ENCODE peak calls at places on chromosomes 12 and 14, in eight cellular contexts. One of them, this sample, is unnamed.

GRCh38 chr14:22560638-22561365 is 28.2 kb downstream of the DAD1 start:
- DNase-seq in neural progenitor cell: no peak
- DNase-seq in OCI-LY7: no peak
- DNase-seq in hepatocyte: peak; percentile 77
- DNase-seq in PC-3: peak; percentile 32
- DNase-seq in GM23338: no peak
- DNase-seq in GM23248: no peak
- DNase-seq in HCT116: no peak
- DNase-seq in this sample: no peak

GRCh38 chr12:45674181-45674580 is 55.3 kb upstream of the ARID2 start:
- DNase-seq in neural progenitor cell: no peak
- DNase-seq in OCI-LY7: no peak
- DNase-seq in hepatocyte: no peak
- DNase-seq in PC-3: no peak
- DNase-seq in GM23338: no peak
- DNase-seq in GM23248: no peak
- DNase-seq in HCT116: no peak
- DNase-seq in this sample: no peak

GRCh38 chr14:68507544-68508081 is 285.3 kb downstream of the ZFP36L1 start:
- DNase-seq in neural progenitor cell: no peak
- DNase-seq in OCI-LY7: peak; percentile 43
- DNase-seq in hepatocyte: no peak
- DNase-seq in PC-3: no peak
- DNase-seq in GM23338: no peak
- DNase-seq in GM23248: no peak
- DNase-seq in HCT116: no peak
- DNase-seq in this sample: no peak

GRCh38 chr14:95475540-95476240 is 40.8 kb downstream of the SYNE3 start:
- DNase-seq in neural progenitor cell: no peak
- DNase-seq in OCI-LY7: no peak
- DNase-seq in hepatocyte: no peak
- DNase-seq in PC-3: no peak
- DNase-seq in GM23338: no peak
- DNase-seq in GM23248: no peak
- DNase-seq in HCT116: no peak
- DNase-seq in this sample: no peak

GRCh38 chr14:19917955-19918518 is 2.4 kb upstream of the OR4K5 start:
- DNase-seq in neural progenitor cell: no peak
- DNase-seq in OCI-LY7: no peak
- DNase-seq in hepatocyte: no peak
- DNase-seq in PC-3: no peak
- DNase-seq in GM23338: no peak
- DNase-seq in GM23248: no peak
- DNase-seq in HCT116: no peak
- DNase-seq in this sample: no peak

GRCh38 chr12:49580572-49581535 is 12.9 kb upstream of the MCRS1 start:
- DNase-seq in neural progenitor cell: peak; percentile 95
- DNase-seq in OCI-LY7: peak; percentile 69
- DNase-seq in hepatocyte: peak; percentile 92
- DNase-seq in PC-3: peak; percentile 90
- DNase-seq in GM23338: peak; percentile 98
- DNase-seq in GM23248: peak; percentile 84
- DNase-seq in HCT116: peak; percentile 71
- DNase-seq in this sample: peak; percentile 68

GRCh38 chr12:49662998-49663843 is 39.9 kb downstream of the PRPF40B start:
- DNase-seq in neural progenitor cell: no peak
- DNase-seq in OCI-LY7: peak; percentile 94
- DNase-seq in hepatocyte: peak; percentile 61
- DNase-seq in PC-3: peak; percentile 44
- DNase-seq in GM23338: peak; percentile 83
- DNase-seq in GM23248: peak; percentile 84
- DNase-seq in HCT116: no peak
- DNase-seq in this sample: peak; percentile 88

GRCh38 chr12:109951751-109952150 is 44.4 kb downstream of the GIT2 start:
- DNase-seq in neural progenitor cell: no peak
- DNase-seq in OCI-LY7: no peak
- DNase-seq in hepatocyte: peak; percentile 21
- DNase-seq in PC-3: peak; percentile 84
- DNase-seq in GM23338: no peak
- DNase-seq in GM23248: peak; percentile 58
- DNase-seq in HCT116: peak; percentile 69
- DNase-seq in this sample: no peak

GRCh38 chr12:75471928-75472865 is 8.4 kb upstream of the GLIPR1 start:
- DNase-seq in neural progenitor cell: no peak
- DNase-seq in OCI-LY7: peak; percentile 88
- DNase-seq in hepatocyte: no peak
- DNase-seq in PC-3: no peak
- DNase-seq in GM23338: no peak
- DNase-seq in GM23248: no peak
- DNase-seq in HCT116: no peak
- DNase-seq in this sample: no peak

GRCh38 chr14:29601559-29602109 is 326.0 kb downstream of the PRKD1 start:
- DNase-seq in neural progenitor cell: no peak
- DNase-seq in OCI-LY7: no peak
- DNase-seq in hepatocyte: no peak
- DNase-seq in PC-3: no peak
- DNase-seq in GM23338: no peak
- DNase-seq in GM23248: peak; percentile 4
- DNase-seq in HCT116: no peak
- DNase-seq in this sample: no peak

GRCh38 chr12:49133014-49133413 is 1.8 kb upstream of the TUBA1B start:
- DNase-seq in neural progenitor cell: no peak
- DNase-seq in OCI-LY7: peak; percentile 27
- DNase-seq in hepatocyte: no peak
- DNase-seq in PC-3: no peak
- DNase-seq in GM23338: no peak
- DNase-seq in GM23248: peak; percentile 56
- DNase-seq in HCT116: no peak
- DNase-seq in this sample: no peak

GRCh38 chr14:92463141-92463540 is 50.4 kb upstream of the RIN3 start:
- DNase-seq in neural progenitor cell: no peak
- DNase-seq in OCI-LY7: no peak
- DNase-seq in hepatocyte: no peak
- DNase-seq in PC-3: no peak
- DNase-seq in GM23338: no peak
- DNase-seq in GM23248: no peak
- DNase-seq in HCT116: no peak
- DNase-seq in this sample: no peak

GRCh38 chr12:1350934-1351240 is 243.5 kb downstream of the FBXL14 start:
- DNase-seq in neural progenitor cell: no peak
- DNase-seq in OCI-LY7: no peak
- DNase-seq in hepatocyte: no peak
- DNase-seq in PC-3: peak; percentile 10
- DNase-seq in GM23338: no peak
- DNase-seq in GM23248: peak; percentile 11
- DNase-seq in HCT116: no peak
- DNase-seq in this sample: no peak

GRCh38 chr14:56949828-56950227 is 139.5 kb upstream of the OTX2 start:
- DNase-seq in neural progenitor cell: no peak
- DNase-seq in OCI-LY7: no peak
- DNase-seq in hepatocyte: no peak
- DNase-seq in PC-3: no peak
- DNase-seq in GM23338: no peak
- DNase-seq in GM23248: no peak
- DNase-seq in HCT116: no peak
- DNase-seq in this sample: no peak

GRCh38 chr14:81144811-81145598 is 75.8 kb downstream of the GTF2A1 start:
- DNase-seq in neural progenitor cell: no peak
- DNase-seq in OCI-LY7: no peak
- DNase-seq in hepatocyte: no peak
- DNase-seq in PC-3: no peak
- DNase-seq in GM23338: no peak
- DNase-seq in GM23248: no peak
- DNase-seq in HCT116: no peak
- DNase-seq in this sample: no peak

GRCh38 chr14:55240526-55241178 is 30.6 kb upstream of the FBXO34 start:
- DNase-seq in neural progenitor cell: peak; percentile 73
- DNase-seq in OCI-LY7: no peak
- DNase-seq in hepatocyte: peak; percentile 35
- DNase-seq in PC-3: no peak
- DNase-seq in GM23338: peak; percentile 88
- DNase-seq in GM23248: peak; percentile 18
- DNase-seq in HCT116: no peak
- DNase-seq in this sample: no peak

GRCh38 chr12:24788886-24789285 is 160.0 kb downstream of the BCAT1 start:
- DNase-seq in neural progenitor cell: no peak
- DNase-seq in OCI-LY7: no peak
- DNase-seq in hepatocyte: no peak
- DNase-seq in PC-3: no peak
- DNase-seq in GM23338: no peak
- DNase-seq in GM23248: no peak
- DNase-seq in HCT116: no peak
- DNase-seq in this sample: no peak

GRCh38 chr12:94704452-94704871 is 54.1 kb upstream of the TMCC3 start:
- DNase-seq in neural progenitor cell: no peak
- DNase-seq in OCI-LY7: no peak
- DNase-seq in hepatocyte: peak; percentile 78
- DNase-seq in PC-3: peak; percentile 96
- DNase-seq in GM23338: no peak
- DNase-seq in GM23248: peak; percentile 84
- DNase-seq in HCT116: no peak
- DNase-seq in this sample: no peak

GRCh38 chr14:105485720-105486332 is 860 bp upstream of the CRIP1 start:
- DNase-seq in neural progenitor cell: peak; percentile 81
- DNase-seq in OCI-LY7: no peak
- DNase-seq in hepatocyte: peak; percentile 61
- DNase-seq in PC-3: peak; percentile 25
- DNase-seq in GM23338: peak; percentile 92
- DNase-seq in GM23248: no peak
- DNase-seq in HCT116: no peak
- DNase-seq in this sample: no peak

GRCh38 chr12:15806826-15807225 is 17.6 kb upstream of the EPS8 start:
- DNase-seq in neural progenitor cell: no peak
- DNase-seq in OCI-LY7: no peak
- DNase-seq in hepatocyte: no peak
- DNase-seq in PC-3: no peak
- DNase-seq in GM23338: no peak
- DNase-seq in GM23248: no peak
- DNase-seq in HCT116: no peak
- DNase-seq in this sample: no peak

GRCh38 chr14:32531942-32532341 is 202.8 kb downstream of the AKAP6 start:
- DNase-seq in neural progenitor cell: no peak
- DNase-seq in OCI-LY7: no peak
- DNase-seq in hepatocyte: no peak
- DNase-seq in PC-3: no peak
- DNase-seq in GM23338: no peak
- DNase-seq in GM23248: no peak
- DNase-seq in HCT116: no peak
- DNase-seq in this sample: no peak

GRCh38 chr12:121608301-121608700 is 18.0 kb upstream of the ORAI1 start:
- DNase-seq in neural progenitor cell: no peak
- DNase-seq in OCI-LY7: no peak
- DNase-seq in hepatocyte: no peak
- DNase-seq in PC-3: no peak
- DNase-seq in GM23338: no peak
- DNase-seq in GM23248: no peak
- DNase-seq in HCT116: no peak
- DNase-seq in this sample: no peak
- H2AFZ ChIP-seq in neural progenitor cell: no peak overlapping the region
- H2AFZ ChIP-seq in OCI-LY7: no peak overlapping the region
- H2AFZ ChIP-seq in hepatocyte: no peak overlapping the region
- H2AFZ ChIP-seq in PC-3: no peak overlapping the region
- H2AFZ ChIP-seq in GM23338: no peak overlapping the region
- H2AFZ ChIP-seq in GM23248: no peak overlapping the region
- H2AFZ ChIP-seq in HCT116: no peak overlapping the region
- H2AFZ ChIP-seq in this sample: no peak overlapping the region

DNA sequence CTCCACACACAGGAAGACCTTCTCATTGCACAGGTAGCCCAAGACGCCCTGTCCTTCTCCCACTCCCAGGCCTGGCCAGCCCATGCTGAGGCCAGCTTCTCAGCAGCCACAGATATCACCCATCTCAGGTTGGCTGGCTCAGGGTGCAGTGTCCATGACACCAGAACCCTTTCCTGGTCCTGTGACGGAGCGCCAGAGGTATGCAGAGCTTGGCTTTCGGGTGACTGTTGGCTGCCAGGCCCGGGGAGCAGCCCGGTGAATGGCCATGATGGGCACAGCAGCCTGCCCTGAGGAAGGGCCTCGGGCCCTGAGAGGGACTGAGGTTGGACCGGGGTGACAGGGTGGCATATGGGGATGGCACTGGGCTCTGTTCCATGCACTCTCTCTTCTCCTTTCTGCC is 173.4 kb downstream of the TSPAN9 start:
- DNase-seq in neural progenitor cell: no peak
- DNase-seq in OCI-LY7: no peak
- DNase-seq in hepatocyte: no peak
- DNase-seq in PC-3: no peak
- DNase-seq in GM23338: no peak
- DNase-seq in GM23248: no peak
- DNase-seq in HCT116: no peak
- DNase-seq in this sample: no peak
- TF ChIP-seq EZH2phosphoT487 in neural progenitor cell: no peak
- TF ChIP-seq EZH2phosphoT487 in OCI-LY7: no peak
- TF ChIP-seq EZH2phosphoT487 in hepatocyte: no peak
- TF ChIP-seq EZH2phosphoT487 in PC-3: no peak
- TF ChIP-seq EZH2phosphoT487 in GM23338: no peak
- TF ChIP-seq EZH2phosphoT487 in GM23248: no peak
- TF ChIP-seq EZH2phosphoT487 in HCT116: no peak
- TF ChIP-seq EZH2phosphoT487 in this sample: no peak

GRCh38 chr14:24911324-24912095 is 138.4 kb downstream of the STXBP6 start:
- DNase-seq in neural progenitor cell: no peak
- DNase-seq in OCI-LY7: no peak
- DNase-seq in hepatocyte: peak; percentile 54
- DNase-seq in PC-3: no peak
- DNase-seq in GM23338: no peak
- DNase-seq in GM23248: peak; percentile 96
- DNase-seq in HCT116: no peak
- DNase-seq in this sample: no peak
- H3K4me2 ChIP-seq in neural progenitor cell: no peak overlapping the region
- H3K4me2 ChIP-seq in OCI-LY7: no peak overlapping the region
- H3K4me2 ChIP-seq in hepatocyte: peak overlapping the region; percentile 21
- H3K4me2 ChIP-seq in PC-3: no peak overlapping the region
- H3K4me2 ChIP-seq in GM23338: no peak overlapping the region
- H3K4me2 ChIP-seq in GM23248: peak overlapping the region; percentile 87
- H3K4me2 ChIP-seq in HCT116: no peak overlapping the region
- H3K4me2 ChIP-seq in this sample: no peak overlapping the region

GRCh38 chr12:124640096-124640495 is 72.7 kb upstream of the NCOR2 start:
- DNase-seq in neural progenitor cell: no peak
- DNase-seq in OCI-LY7: no peak
- DNase-seq in hepatocyte: no peak
- DNase-seq in PC-3: peak; percentile 78
- DNase-seq in GM23338: no peak
- DNase-seq in GM23248: peak; percentile 78
- DNase-seq in HCT116: no peak
- DNase-seq in this sample: no peak

GRCh38 chr12:124637586-124637985 is 70.2 kb upstream of the NCOR2 start:
- DNase-seq in neural progenitor cell: no peak
- DNase-seq in OCI-LY7: no peak
- DNase-seq in hepatocyte: peak; percentile 69
- DNase-seq in PC-3: peak; percentile 86
- DNase-seq in GM23338: no peak
- DNase-seq in GM23248: no peak
- DNase-seq in HCT116: no peak
- DNase-seq in this sample: no peak

GRCh38 chr12:124642105-124642504 is 74.7 kb upstream of the NCOR2 start:
- DNase-seq in neural progenitor cell: no peak
- DNase-seq in OCI-LY7: no peak
- DNase-seq in hepatocyte: no peak
- DNase-seq in PC-3: no peak
- DNase-seq in GM23338: no peak
- DNase-seq in GM23248: no peak
- DNase-seq in HCT116: no peak
- DNase-seq in this sample: no peak

GRCh38 chr12:124639407-124639806 is 72.0 kb upstream of the NCOR2 start:
- DNase-seq in neural progenitor cell: no peak
- DNase-seq in OCI-LY7: no peak
- DNase-seq in hepatocyte: no peak
- DNase-seq in PC-3: no peak
- DNase-seq in GM23338: no peak
- DNase-seq in GM23248: no peak
- DNase-seq in HCT116: no peak
- DNase-seq in this sample: no peak

GRCh38 chr12:124641591-124641990 is 74.2 kb upstream of the NCOR2 start:
- DNase-seq in neural progenitor cell: no peak
- DNase-seq in OCI-LY7: no peak
- DNase-seq in hepatocyte: no peak
- DNase-seq in PC-3: no peak
- DNase-seq in GM23338: no peak
- DNase-seq in GM23248: no peak
- DNase-seq in HCT116: no peak
- DNase-seq in this sample: no peak
- H2AFZ ChIP-seq in neural progenitor cell: no peak overlapping the region
- H2AFZ ChIP-seq in OCI-LY7: no peak overlapping the region
- H2AFZ ChIP-seq in hepatocyte: no peak overlapping the region
- H2AFZ ChIP-seq in PC-3: no peak overlapping the region
- H2AFZ ChIP-seq in GM23338: no peak overlapping the region
- H2AFZ ChIP-seq in GM23248: no peak overlapping the region
- H2AFZ ChIP-seq in HCT116: no peak overlapping the region
- H2AFZ ChIP-seq in this sample: no peak overlapping the region